ENCODE peak calls at places on chromosome 1, in four cellular contexts. H, C, M and G are unnamed samples.

GRCh38 chr1:167136191-167136614 is 42.3 kb downstream of the STYXL2 start:
- DNase-seq in M (no peak), C (no peak), H (no peak), G (no peak)

GRCh38 chr1:63671514-63671913 is 78.3 kb downstream of the PGM1 start:
- DNase-seq in M (no peak), H (no peak), C (no peak), G (no peak)

GRCh38 chr1:161096514-161096913 is 1.6 kb upstream of the KLHDC9 start:
- DNase-seq in C (no peak), M (no peak), H (no peak), G (no peak)

GRCh38 chr1:86701731-86702130 is 2.6 kb upstream of the SH3GLB1 start:
- DNase-seq in H (no peak), C (no peak), M (no peak), G (no peak)

GRCh38 chr1:40316595-40317393 is at the start of gene COL9A2:
- DNase-seq in H (no peak), C (peak; percentile 64), M (peak; percentile 69), G (peak; percentile 41)

GRCh38 chr1:153431427-153431826 is 15.1 kb downstream of the S100A7A start:
- DNase-seq in M (no peak), H (no peak), C (no peak), G (no peak)

GRCh38 chr1:226697151-226697575 is 41.9 kb downstream of the ITPKB start:
- DNase-seq in H (no peak), C (no peak), M (no peak), G (no peak)

GRCh38 chr1:47865881-47866535 is 131.2 kb downstream of the TRABD2B start:
- DNase-seq in H (no peak), C (peak; percentile 68), M (no peak), G (no peak)

GRCh38 chr1:115978292-115978941 is 2.1 kb downstream of the SLC22A15 start:
- DNase-seq in M (no peak), H (no peak), C (no peak), G (no peak)

GRCh38 chr1:207031632-207032258 is 811 bp downstream of the C1orf116 start:
- DNase-seq in H (no peak), M (no peak), C (peak; percentile 39), G (no peak)

GRCh38 chr1:206952182-206952581 is 5.9 kb upstream of the PIGR start:
- DNase-seq in H (no peak), M (no peak), C (peak; percentile 37), G (no peak)

GRCh38 chr1:1565340-1565739 is 9.3 kb downstream of the SSU72 start:
- DNase-seq in C (no peak), M (no peak), H (no peak), G (no peak)

GRCh38 chr1:1567152-1567830 is 7.4 kb downstream of the SSU72 start:
- DNase-seq in C (no peak), M (no peak), H (no peak), G (no peak)

GRCh38 chr1:1564278-1564677 is 10.4 kb downstream of the SSU72 start:
- DNase-seq in H (no peak), C (no peak), M (no peak), G (no peak)

GRCh38 chr1:1569341-1569740 is 5.3 kb downstream of the SSU72 start:
- DNase-seq in M (no peak), C (no peak), H (no peak), G (no peak)

DNA sequence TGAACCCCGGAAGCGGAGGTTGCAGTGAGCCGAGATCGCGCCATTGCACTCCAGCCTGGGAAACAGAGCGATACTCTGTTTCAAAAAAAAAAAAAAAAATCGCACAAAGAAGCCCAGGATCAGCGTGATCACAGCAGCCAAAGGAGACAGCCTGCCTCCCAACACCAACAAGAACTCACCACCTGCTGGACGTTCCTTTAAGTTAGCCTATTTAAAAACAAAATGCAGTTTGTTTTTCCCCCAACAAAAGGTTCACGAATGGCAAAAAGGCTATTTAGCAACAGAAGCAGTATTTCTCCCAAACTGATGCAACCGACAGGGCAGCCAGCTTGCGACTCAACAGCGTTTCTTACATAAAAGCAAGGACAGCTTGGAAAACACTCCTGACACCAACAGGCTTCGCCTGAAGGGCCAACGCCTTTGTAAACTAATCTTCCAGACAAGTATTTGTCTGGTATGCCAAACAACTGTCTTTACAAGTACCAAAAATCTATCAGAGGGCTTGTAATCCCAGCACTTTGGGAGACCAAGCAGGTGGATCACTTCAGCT is 6.8 kb downstream of the SSU72 start:
- DNase-seq in H (no peak), M (no peak), C (no peak), G (no peak)
- TF ChIP-seq JUN in H (no peak), M (no peak), C (no peak), G (no peak)

GRCh38 chr1:51423098-51423821 is 92.9 kb upstream of the TTC39A start:
- DNase-seq in M (no peak), H (no peak), C (no peak), G (no peak)
- TF ChIP-seq SP1 in M (peak; percentile 77), H (no peak), C (no peak), G (no peak)

DNA sequence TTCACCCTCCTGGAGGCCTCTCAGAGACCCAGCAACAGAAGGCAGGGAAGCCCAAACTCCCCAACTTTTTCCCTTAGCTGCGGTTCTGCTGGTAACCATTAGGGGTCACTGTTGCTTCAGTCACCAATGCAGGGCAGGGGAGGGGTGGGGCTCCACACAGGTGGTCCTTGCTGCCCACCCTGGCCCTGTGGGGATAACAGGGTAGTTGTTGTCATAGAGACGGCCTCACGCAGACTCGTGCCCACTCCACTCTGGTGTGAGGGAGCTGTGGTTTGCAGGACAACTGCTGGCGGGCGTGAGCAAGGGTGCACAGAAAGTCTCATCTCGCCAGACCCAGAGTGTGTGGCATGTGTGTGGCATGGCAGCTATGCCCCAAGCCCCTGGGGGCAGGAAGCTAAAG is 19.9 kb downstream of the INSRR start:
- DNase-seq in H (peak; percentile 76), M (peak; percentile 86), C (no peak), G (peak; percentile 67)
- TF ChIP-seq JUN in H (no peak), M (no peak), C (no peak), G (no peak)

GRCh38 chr1:213669964-213670691 is 317.6 kb upstream of the PROX1 start:
- DNase-seq in M (peak; percentile 64), C (no peak), H (no peak), G (peak; percentile 86)
- TF ChIP-seq SP1 in M (peak; percentile 87), C (no peak), H (no peak), G (no peak)

DNA sequence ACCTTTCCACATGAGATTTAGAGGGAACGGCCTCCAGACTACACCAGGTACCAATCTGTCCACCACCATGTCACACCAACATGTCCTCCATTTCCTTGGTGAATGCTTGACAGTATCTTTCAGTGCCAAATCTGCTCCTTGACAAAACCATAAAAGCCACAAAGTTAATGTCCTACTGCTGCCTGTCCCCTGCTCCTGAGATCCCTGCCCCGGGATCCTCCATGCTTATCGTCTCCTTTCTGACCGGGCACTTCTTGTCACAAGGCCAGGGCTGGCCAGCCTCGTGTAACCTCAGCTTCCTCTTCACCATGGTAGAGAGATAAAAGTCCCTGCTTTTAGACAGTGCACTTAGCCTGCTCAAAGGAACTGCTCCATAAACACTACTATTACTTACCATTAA is 136.2 kb downstream of the NAV1 start:
- DNase-seq in H (no peak), M (no peak), C (no peak), G (no peak)
- TF ChIP-seq JUN in H (no peak), M (no peak), C (no peak), G (no peak)

DNA sequence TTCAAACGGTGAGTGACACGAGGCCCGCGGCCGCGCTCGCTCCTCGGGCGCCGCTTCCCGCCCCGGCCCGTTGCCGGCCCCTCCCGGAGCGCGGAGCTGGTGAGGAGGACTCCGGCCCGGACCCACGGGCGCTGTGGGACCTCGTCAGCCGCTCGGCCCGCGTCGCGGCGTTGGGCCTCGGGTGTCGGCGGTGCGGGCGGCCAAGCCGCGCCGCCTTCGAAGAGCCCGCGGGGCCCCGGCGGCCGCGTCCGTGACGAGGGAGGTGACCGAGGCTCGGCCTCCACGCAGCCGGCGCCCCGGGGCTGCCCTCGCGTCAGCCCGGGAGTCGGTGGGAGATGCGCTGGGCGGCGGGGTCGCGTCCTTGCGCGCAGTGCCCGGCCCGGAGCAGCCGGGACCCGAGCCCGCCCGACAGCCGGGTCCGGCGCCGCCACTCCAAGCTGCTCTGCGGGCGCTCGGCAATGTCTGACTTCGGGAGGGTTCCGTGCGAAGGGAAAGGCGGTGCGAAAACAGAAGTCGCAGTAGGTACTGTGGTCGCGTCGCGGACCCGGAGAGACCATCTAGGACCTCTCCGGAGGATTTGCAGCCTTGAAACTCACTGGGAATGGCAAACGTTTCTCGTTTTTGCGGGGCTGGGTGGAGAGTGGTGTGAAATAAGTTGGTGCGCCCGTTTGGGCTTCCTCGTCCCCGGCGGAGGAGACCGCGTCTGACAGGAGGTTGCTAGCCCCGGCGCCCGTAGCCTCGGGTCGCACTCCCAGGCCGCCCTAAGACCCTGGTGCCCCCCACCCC is 829 bp downstream of the SPEN start:
- DNase-seq in C (no peak), M (peak; percentile 67), H (peak; percentile 57), G (peak; percentile 44)
- TF ChIP-seq SP1 in C (no peak), M (no peak), H (no peak), G (no peak)

GRCh38 chr1:230643887-230644286 is 1.6 kb downstream of the COG2 start:
- DNase-seq in H (no peak), C (no peak), M (no peak), G (no peak)
- TF ChIP-seq JUN in H (no peak), C (no peak), M (no peak), G (no peak)